ENCODE peak calls at places on chromosomes 12 and 14, in four cellular contexts. K is GM03348, E is EL, Q is mesendoderm. D is an unnamed sample.

GRCh38 chr12:47744778-47745436 is 13.8 kb downstream of the RAPGEF3 start:
- DNase-seq in K (no peak), Q (no peak), E (no peak), D (no peak)

GRCh38 chr14:50318031-50318626 is 6.0 kb downstream of the DMAC2L start:
- DNase-seq in E (peak), K (peak), Q (no peak), D (peak)

GRCh38 chr12:55684761-55685370 is 22.8 kb downstream of the ITGA7 start:
- DNase-seq in E (no peak), Q (no peak), K (no peak), D (no peak)

GRCh38 chr12:68237068-68237467 is 11.5 kb upstream of the IL26 start:
- DNase-seq in E (peak), Q (no peak), K (peak), D (no peak)

GRCh38 chr14:76473381-76474263 is 97.7 kb downstream of the ESRRB start:
- DNase-seq in K (no peak), Q (peak), E (peak), D (no peak)

GRCh38 chr12:18951219-18951618 is 178.3 kb upstream of the PLEKHA5 start:
- DNase-seq in Q (peak), E (no peak), K (no peak), D (no peak)

GRCh38 chr14:33573296-33573695 is 377.6 kb downstream of the EGLN3 start:
- DNase-seq in Q (no peak), E (peak), K (no peak), D (peak)

GRCh38 chr12:6332459-6332858 is 9.4 kb downstream of the TNFRSF1A start:
- DNase-seq in Q (no peak), K (no peak), E (peak), D (peak)

GRCh38 chr12:84034891-84035290 is 877.7 kb downstream of the SLC6A15 start:
- DNase-seq in K (no peak), E (no peak), Q (no peak), D (no peak)

GRCh38 chr12:30578426-30578825 is 117.2 kb downstream of the IPO8 start:
- DNase-seq in K (no peak), Q (no peak), E (no peak), D (no peak)

GRCh38 chr14:99838555-99839193 is 45.5 kb downstream of the EML1 start:
- DNase-seq in Q (peak), K (peak), E (peak), D (peak)

GRCh38 chr14:104048758-104049496 is 36.6 kb upstream of the ASPG start:
- DNase-seq in E (no peak), Q (no peak), K (peak), D (peak)

GRCh38 chr12:104376650-104377506 is 73.3 kb downstream of the EID3 start:
- DNase-seq in E (peak), Q (no peak), K (peak), D (peak)

GRCh38 chr14:73248294-73248868 is 11.1 kb downstream of the PAPLN start:
- DNase-seq in K (no peak), Q (no peak), E (peak), D (peak)

GRCh38 chr12:65566776-65567175 is 257.5 kb upstream of the HMGA2 start:
- DNase-seq in E (peak), Q (no peak), K (peak), D (peak)